ENCODE peak calls at places on chromosomes 7 and 10, in four cellular contexts. K, C, M and L are unnamed samples.

GRCh38 chr7:157657741-157658740 is 321.2 kb downstream of the DNAJB6 start:
- DNase-seq in C (no peak), K (peak), M (no peak), L (no peak)

GRCh38 chr7:14767716-14768425 is 134.7 kb downstream of the DGKB start:
- DNase-seq in C (no peak), K (no peak), M (no peak), L (peak)

GRCh38 chr10:33715303-33715702 is 380.8 kb upstream of the NRP1 start:
- DNase-seq in K (no peak), C (no peak), M (peak), L (no peak)

GRCh38 chr7:134184767-134185166 is 57.6 kb downstream of the LRGUK start:
- DNase-seq in M (no peak), K (no peak), C (peak), L (peak)

GRCh38 chr10:24790599-24790998 is 66.9 kb upstream of the ARHGAP21 start:
- DNase-seq in C (no peak), M (no peak), K (no peak), L (no peak)

GRCh38 chr10:43942096-43942885 is 293.6 kb upstream of the ZNF32 start:
- DNase-seq in C (no peak), K (no peak), M (no peak), L (no peak)

GRCh38 chr7:27099224-27099838 is 3.2 kb downstream of the HOXA2 start:
- DNase-seq in C (no peak), M (no peak), K (no peak), L (no peak)

GRCh38 chr7:157238087-157238486 is 98.7 kb upstream of the DNAJB6 start:
- DNase-seq in M (no peak), C (no peak), K (no peak), L (no peak)

GRCh38 chr10:132542086-132542775 is 4.6 kb downstream of the INPP5A start:
- DNase-seq in M (peak), K (peak), C (no peak), L (no peak)

GRCh38 chr7:36604801-36605200 is 119.5 kb downstream of the AOAH start:
- DNase-seq in M (no peak), K (no peak), C (peak), L (peak)

GRCh38 chr10:70007116-70007820 is 45.4 kb upstream of the MACROH2A2 start:
- DNase-seq in M (no peak), K (no peak), C (no peak), L (no peak)

GRCh38 chr7:2471396-2471795 is 4.8 kb downstream of the GRIFIN start:
- DNase-seq in K (peak), C (peak), M (peak), L (no peak)

GRCh38 chr7:16638282-16639265 is 7.0 kb downstream of the ANKMY2 start:
- DNase-seq in M (no peak), C (no peak), K (no peak), L (no peak)

GRCh38 chr7:106425017-106425719 is 140.4 kb upstream of the NAMPT start:
- DNase-seq in K (peak), C (peak), M (peak), L (peak)

GRCh38 chr7:16934947-16935742 is 53.4 kb upstream of the AGR3 start:
- DNase-seq in M (no peak), C (peak), K (no peak), L (peak)

GRCh38 chr7:67426654-67427053 is 430.0 kb downstream of the TYW1 start:
- DNase-seq in M (no peak), C (no peak), K (no peak), L (no peak)

GRCh38 chr10:122087436-122087835 is 98.5 kb downstream of the TACC2 start:
- DNase-seq in C (no peak), K (no peak), M (no peak), L (no peak)

GRCh38 chr10:132264966-132265877 is 42.5 kb downstream of the STK32C start:
- DNase-seq in M (no peak), C (no peak), K (no peak), L (no peak)

GRCh38 chr7:148540041-148540738 is 50.4 kb upstream of the C7orf33 start:
- DNase-seq in C (peak), M (peak), K (peak), L (peak)

GRCh38 chr10:102268333-102268999 is 23.1 kb downstream of the GBF1 start:
- DNase-seq in M (no peak), C (no peak), K (no peak), L (peak)

GRCh38 chr10:25965584-25965983 is 31.6 kb downstream of the MYO3A start:
- DNase-seq in C (no peak), K (no peak), M (no peak), L (no peak)

GRCh38 chr7:133797355-133797754 is 329.8 kb upstream of the LRGUK start:
- DNase-seq in M (no peak), K (no peak), C (no peak), L (no peak)

GRCh38 chr10:74500806-74501205 is 325.6 kb upstream of the KAT6B start:
- DNase-seq in C (no peak), K (no peak), M (no peak), L (peak)

GRCh38 chr7:75962607-75963382 is 31.6 kb downstream of the TMEM120A start:
- DNase-seq in K (no peak), M (no peak), C (no peak), L (peak)

GRCh38 chr10:82136103-82136502 is 261.1 kb downstream of the NRG3 start:
- DNase-seq in C (no peak), K (no peak), M (no peak), L (no peak)

GRCh38 chr7:80520199-80520598 is 8.3 kb upstream of the GNAT3 start:
- DNase-seq in C (no peak), K (no peak), M (no peak), L (no peak)

GRCh38 chr7:1086588-1087461 is 1.1 kb upstream of the GPER1 start:
- DNase-seq in M (peak), K (peak), C (peak), L (peak)

GRCh38 chr7:64618785-64619456 is 47.0 kb upstream of the ZNF107 start:
- DNase-seq in M (no peak), K (no peak), C (peak), L (peak)

GRCh38 chr10:132595021-132595420 is 57.4 kb downstream of the INPP5A start:
- DNase-seq in C (no peak), M (no peak), K (no peak), L (no peak)

GRCh38 chr7:117616694-117617093 is 136.9 kb downstream of the CFTR start:
- DNase-seq in K (no peak), M (no peak), C (no peak), L (no peak)

GRCh38 chr10:75764974-75765551 is 333.6 kb downstream of the LRMDA start:
- DNase-seq in M (no peak), C (no peak), K (no peak), L (no peak)

GRCh38 chr7:30974605-30975256 is 11.0 kb downstream of the GHRHR start:
- DNase-seq in K (peak), C (peak), M (peak), L (peak)

DNA sequence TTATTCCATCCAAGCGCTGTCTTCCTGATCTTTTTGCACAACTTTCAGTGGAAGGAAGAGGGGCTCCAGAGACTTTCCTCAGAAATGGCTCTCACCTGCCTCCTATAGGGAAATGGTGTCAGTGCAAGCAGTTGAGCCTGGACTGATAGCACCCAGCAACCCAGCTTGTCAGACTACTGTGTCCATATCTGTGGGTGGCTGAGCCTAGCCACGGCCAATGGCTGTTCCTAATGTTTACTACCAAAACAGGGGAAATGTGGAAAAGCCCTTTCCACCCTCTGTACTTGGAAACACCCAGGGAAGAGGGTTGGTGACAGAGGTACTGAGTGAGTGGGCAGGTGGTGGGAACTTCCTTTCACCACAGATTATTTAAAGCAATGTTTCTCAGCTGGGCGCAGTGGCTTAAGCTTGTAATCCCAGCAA is 4.3 kb upstream of the YKT6 start:
- DNase-seq in K (peak), C (peak), M (no peak), L (peak)
- TF ChIP-seq CTCF in K (peak), C (peak), M (peak), L (peak)

GRCh38 chr10:31939797-31940708 is 11.4 kb upstream of the ARHGAP12 start:
- DNase-seq in C (peak), K (no peak), M (no peak), L (peak)
- TF ChIP-seq CTCF in C (no peak), K (no peak), M (no peak), L (no peak)

GRCh38 chr10:130782467-130782866 is 529.1 kb downstream of the TCERG1L start:
- DNase-seq in M (no peak), C (no peak), K (no peak), L (no peak)
- TF ChIP-seq CTCF in M (no peak), C (no peak), K (no peak), L (no peak)

DNA sequence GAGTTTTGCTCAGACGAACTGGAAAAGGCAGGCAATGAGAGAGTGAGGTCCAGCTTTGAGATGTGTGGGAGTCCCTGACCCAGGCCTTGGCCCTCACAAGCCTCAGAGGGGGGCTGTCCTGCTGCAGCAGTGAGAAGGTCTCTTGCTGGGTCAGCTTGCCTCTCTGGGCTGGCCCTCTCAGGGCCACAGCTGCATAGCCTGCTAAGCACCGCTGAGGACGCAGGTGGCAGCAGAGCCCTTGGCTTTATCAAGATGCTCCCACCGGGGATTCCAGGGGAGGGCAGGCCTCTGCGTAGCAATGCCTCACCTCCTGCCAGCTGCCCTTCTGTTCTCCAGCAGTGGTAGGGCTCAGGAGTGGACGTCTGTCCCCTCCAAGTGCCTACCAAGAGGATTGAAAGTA is 128.7 kb downstream of the COBL start:
- DNase-seq in M (peak), C (no peak), K (no peak), L (no peak)
- TF ChIP-seq CTCF in M (peak), C (no peak), K (no peak), L (no peak)

GRCh38 chr10:116827214-116827671 is 22.1 kb upstream of the ENO4 start:
- DNase-seq in K (no peak), C (no peak), M (no peak), L (no peak)
- TF ChIP-seq CTCF in K (no peak), C (no peak), M (no peak), L (peak)

GRCh38 chr7:101717986-101718746 is 89.1 kb upstream of the MYL10 start:
- DNase-seq in M (peak), K (no peak), C (no peak), L (peak)
- TF ChIP-seq CTCF in M (no peak), K (no peak), C (no peak), L (no peak)

DNA sequence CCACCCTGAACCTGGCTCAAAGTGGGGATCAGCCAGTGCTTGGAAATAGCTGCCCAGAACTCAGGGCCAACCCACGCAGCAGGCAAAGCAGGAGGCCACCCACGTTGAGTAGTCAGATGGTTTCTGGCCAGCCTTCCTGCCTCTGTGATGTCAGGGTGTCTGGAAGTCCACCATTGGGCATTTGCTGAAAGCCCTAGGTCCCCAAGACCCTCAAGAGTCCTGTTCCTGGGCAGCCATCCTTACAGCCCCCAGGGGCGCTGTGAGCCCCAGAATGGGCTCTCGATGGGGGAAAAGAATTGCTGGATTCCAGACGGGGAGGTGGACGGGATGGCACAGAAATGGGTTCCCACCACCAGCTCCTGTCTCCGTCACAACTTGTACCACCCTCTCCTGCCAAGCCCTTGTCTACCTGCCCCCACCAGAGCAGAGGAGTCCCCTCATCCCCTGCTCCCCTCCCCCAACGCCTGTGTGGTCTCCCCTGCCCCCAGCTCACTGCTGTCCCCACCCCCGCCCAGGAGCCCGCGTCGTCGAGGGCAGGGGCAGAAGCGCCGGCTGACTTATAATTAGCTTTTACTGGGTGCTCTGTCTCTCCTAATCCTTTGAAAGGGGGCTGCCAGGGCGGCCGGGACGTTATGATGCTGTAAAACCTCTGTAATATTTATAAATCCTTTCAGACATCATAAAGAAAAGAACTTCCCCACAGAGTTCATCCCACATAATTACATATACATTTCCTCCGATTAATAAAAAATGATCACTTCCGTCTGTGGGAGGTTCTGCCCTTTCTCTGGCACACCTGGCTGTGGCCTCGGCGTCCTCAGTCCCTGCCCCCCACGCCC is 3.8 kb downstream of the MYL10 start:
- DNase-seq in M (no peak), C (no peak), K (no peak), L (peak)
- TF ChIP-seq CTCF in M (no peak), C (no peak), K (no peak), L (no peak)